ENCODE peak calls at places on chromosomes 5 and 9, in five cellular contexts. U, V, B, Y and I are unnamed samples.

GRCh38 chr9:99259231-99259918 is 37.3 kb downstream of the SEC61B start:
- DNase-seq in U (no peak), V (no peak), B (peak), Y (no peak), I (no peak)

GRCh38 chr9:115071176-115071575 is 46.8 kb downstream of the TNC start:
- DNase-seq in U (no peak), V (no peak), B (peak), Y (no peak), I (no peak)

GRCh38 chr5:125394661-125395280 is 648.3 kb upstream of the ZNF608 start:
- DNase-seq in U (no peak), V (no peak), B (no peak), Y (no peak), I (no peak)

GRCh38 chr9:76036762-76037161 is 146.3 kb downstream of the PCSK5 start:
- DNase-seq in U (no peak), V (no peak), B (no peak), Y (no peak), I (no peak)

GRCh38 chr5:139394123-139394653 is 716 bp downstream of the PROB1 start:
- DNase-seq in U (no peak), V (no peak), B (peak), Y (no peak), I (no peak)

GRCh38 chr5:40834391-40834848 is 602 bp downstream of the RPL37 start:
- DNase-seq in U (peak), V (no peak), B (peak), Y (no peak), I (no peak)

GRCh38 chr9:69131682-69132081 is 42.4 kb upstream of the TJP2 start:
- DNase-seq in U (no peak), V (no peak), B (peak), Y (peak), I (peak)

GRCh38 chr5:83145882-83146331 is 68.6 kb downstream of the XRCC4 start:
- DNase-seq in U (no peak), V (no peak), B (no peak), Y (no peak), I (peak)

GRCh38 chr5:156327306-156327705 is 342 bp downstream of the SGCD start:
- DNase-seq in U (no peak), V (no peak), B (peak), Y (no peak), I (no peak)

GRCh38 chr5:139458580-139459407 is 3.7 kb downstream of the ECSCR start:
- DNase-seq in U (no peak), V (no peak), B (peak), Y (no peak), I (no peak)

GRCh38 chr9:70412678-70413426 is 1.6 kb downstream of the KLF9 start:
- DNase-seq in U (peak), V (no peak), B (peak), Y (no peak), I (peak)

GRCh38 chr9:129102095-129102525 is 8.5 kb downstream of the CRAT start:
- DNase-seq in U (no peak), V (no peak), B (no peak), Y (no peak), I (no peak)

GRCh38 chr9:125746774-125747052 is 460 bp upstream of the PBX3 start:
- DNase-seq in U (no peak), V (no peak), B (no peak), Y (no peak), I (no peak)

GRCh38 chr5:28517691-28518090 is 1479.3 kb upstream of the CDH9 start:
- DNase-seq in U (no peak), V (no peak), B (no peak), Y (no peak), I (no peak)

GRCh38 chr5:57448287-57448686 is 34.3 kb downstream of the ACTBL2 start:
- DNase-seq in U (no peak), V (no peak), B (no peak), Y (no peak), I (no peak)

GRCh38 chr9:20044686-20045085 is 255.8 kb upstream of the SLC24A2 start:
- DNase-seq in U (no peak), V (no peak), B (no peak), Y (no peak), I (no peak)

GRCh38 chr5:179439181-179439990 is 94.1 kb upstream of the ADAMTS2 start:
- DNase-seq in U (no peak), V (no peak), B (no peak), Y (no peak), I (no peak)

GRCh38 chr9:20788526-20789421 is 104.7 kb downstream of the FOCAD start:
- DNase-seq in U (no peak), V (no peak), B (no peak), Y (no peak), I (no peak)

GRCh38 chr5:159638954-159639559 is 277.2 kb upstream of the ADRA1B start:
- DNase-seq in U (no peak), V (no peak), B (no peak), Y (no peak), I (no peak)